ENCODE peak calls at places on chromosomes 6 and 20, in five cellular contexts. Z, X, Y, A and G are unnamed samples.

GRCh38 chr6:2773450-2773849 is 8.3 kb downstream of the WRNIP1 start:
- DNase-seq in A (no peak), Z (no peak), X (no peak), Y (no peak), G (no peak)

GRCh38 chr20:40689943-40690835 is 1.2 kb upstream of the MAFB start:
- DNase-seq in X (peak), Z (peak), A (peak), Y (no peak), G (peak)

GRCh38 chr6:31795616-31796298 is at the start of gene VARS1:
- DNase-seq in Y (peak), X (peak), Z (peak), A (peak), G (peak)

GRCh38 chr6:166351715-166352285 is 9.5 kb upstream of the SFT2D1 start:
- DNase-seq in Z (no peak), A (peak), Y (peak), X (peak), G (no peak)

GRCh38 chr6:28940294-28940858 is 16.6 kb upstream of the TRIM27 start:
- DNase-seq in X (peak), A (peak), Y (peak), Z (peak), G (peak)

GRCh38 chr6:26324295-26324727 is 40.7 kb upstream of the BTN3A2 start:
- DNase-seq in Y (no peak), X (no peak), A (peak), Z (no peak), G (no peak)

GRCh38 chr6:132246632-132247270 is 154.5 kb downstream of the MOXD1 start:
- DNase-seq in Y (no peak), Z (no peak), A (no peak), X (no peak), G (no peak)

GRCh38 chr20:35463455-35464300 is 8.3 kb downstream of the CEP250 start:
- DNase-seq in Z (peak), A (peak), Y (no peak), X (peak), G (peak)

GRCh38 chr20:17645010-17645409 is 37.0 kb downstream of the RRBP1 start:
- DNase-seq in X (no peak), Z (no peak), Y (no peak), A (no peak), G (no peak)

GRCh38 chr6:14665827-14666724 is 548.5 kb downstream of the CD83 start:
- DNase-seq in A (no peak), X (peak), Z (no peak), Y (no peak), G (no peak)

GRCh38 chr20:63747622-63748355 is 8.2 kb downstream of the SLC2A4RG start:
- DNase-seq in Z (peak), A (no peak), X (no peak), Y (no peak), G (no peak)

GRCh38 chr20:51634257-51634656 is 91.7 kb upstream of the NFATC2 start:
- DNase-seq in Z (no peak), X (no peak), Y (no peak), A (no peak), G (no peak)

DNA sequence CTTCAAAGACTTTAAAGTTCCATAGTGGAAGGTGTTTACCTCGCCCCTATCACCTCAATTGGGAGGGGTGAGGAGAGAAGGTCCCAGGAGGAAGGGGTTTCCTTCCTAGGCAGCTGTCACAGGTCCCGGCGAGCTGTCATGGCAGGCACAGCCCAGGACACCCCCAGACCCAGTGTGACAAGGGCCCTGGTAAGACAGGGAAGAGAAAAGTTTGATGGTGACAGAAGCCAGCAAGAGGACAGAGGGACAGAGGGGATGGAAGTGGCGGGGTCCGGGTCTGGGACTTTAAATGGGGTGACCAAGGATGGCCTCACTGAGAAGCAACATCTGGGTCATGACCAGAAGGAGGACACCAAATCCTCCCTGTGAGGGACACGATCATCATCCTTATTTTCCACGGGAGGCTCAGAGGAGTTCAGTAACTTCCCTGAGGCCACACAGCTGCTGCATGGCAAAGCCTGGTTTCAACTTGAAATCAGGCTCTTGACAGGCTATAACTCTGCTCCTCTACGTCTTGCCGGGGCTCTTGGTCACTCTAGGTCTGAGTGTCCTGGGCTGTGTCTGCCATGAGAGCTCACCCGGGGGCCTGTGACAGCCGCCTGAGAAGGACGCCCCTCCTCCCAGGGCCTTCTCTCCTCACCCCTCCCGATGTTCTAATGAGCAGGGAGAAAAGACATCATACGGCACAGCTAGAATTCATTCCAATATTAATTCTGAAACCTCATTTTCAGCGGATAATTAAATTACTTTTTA is 222.3 kb downstream of the PREX1 start:
- DNase-seq in Y (no peak), X (no peak), A (no peak), Z (no peak), G (no peak)
- TF ChIP-seq FOXM1 in Y (no peak), X (no peak), A (no peak), Z (no peak), G (no peak)

GRCh38 chr20:50368813-50369224 is 141.4 kb upstream of the PTPN1 start:
- DNase-seq in X (peak), Y (no peak), A (peak), Z (no peak), G (no peak)
- TF ChIP-seq FOXM1 in X (no peak), Y (no peak), A (no peak), Z (no peak), G (no peak)

DNA sequence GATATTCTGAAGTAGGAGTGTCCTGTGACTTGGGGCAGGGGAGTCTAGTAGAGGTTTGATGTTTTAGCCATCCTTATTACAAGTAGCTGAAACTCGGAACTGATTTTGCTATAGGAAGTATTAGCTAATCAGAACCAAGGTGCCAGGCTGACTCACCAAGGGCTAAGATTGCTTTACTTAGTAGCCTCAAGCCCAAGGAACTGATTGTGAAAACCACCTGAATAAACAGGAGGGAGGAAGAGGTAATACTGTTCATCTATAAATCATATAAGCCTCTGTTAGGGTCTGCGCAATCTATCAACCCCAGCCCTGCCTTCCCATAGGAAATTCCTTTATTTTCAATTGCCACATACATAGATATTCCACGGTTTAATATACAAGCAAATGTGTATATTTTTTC is 54.4 kb downstream of the GNAS start:
- DNase-seq in Z (no peak), Y (no peak), X (no peak), A (no peak), G (no peak)
- TF ChIP-seq FOXM1 in Z (no peak), Y (no peak), X (no peak), A (no peak), G (no peak)

GRCh38 chr6:16840725-16841124 is 79.5 kb upstream of the ATXN1 start:
- DNase-seq in Y (no peak), X (no peak), Z (no peak), A (no peak), G (no peak)

GRCh38 chr6:16841241-16841640 is 80.0 kb upstream of the ATXN1 start:
- DNase-seq in X (no peak), A (no peak), Y (no peak), Z (no peak), G (no peak)

GRCh38 chr6:16839780-16840179 is 78.5 kb upstream of the ATXN1 start:
- DNase-seq in Z (no peak), A (no peak), Y (no peak), X (no peak), G (no peak)

GRCh38 chr6:16837217-16837972 is 76.1 kb upstream of the ATXN1 start:
- DNase-seq in A (no peak), X (no peak), Z (no peak), Y (no peak), G (no peak)

GRCh38 chr6:16840291-16840690 is 79.0 kb upstream of the ATXN1 start:
- DNase-seq in X (no peak), Y (no peak), A (no peak), Z (no peak), G (no peak)
- TF ChIP-seq FOXM1 in X (no peak), Y (no peak), A (no peak), Z (no peak), G (no peak)

DNA sequence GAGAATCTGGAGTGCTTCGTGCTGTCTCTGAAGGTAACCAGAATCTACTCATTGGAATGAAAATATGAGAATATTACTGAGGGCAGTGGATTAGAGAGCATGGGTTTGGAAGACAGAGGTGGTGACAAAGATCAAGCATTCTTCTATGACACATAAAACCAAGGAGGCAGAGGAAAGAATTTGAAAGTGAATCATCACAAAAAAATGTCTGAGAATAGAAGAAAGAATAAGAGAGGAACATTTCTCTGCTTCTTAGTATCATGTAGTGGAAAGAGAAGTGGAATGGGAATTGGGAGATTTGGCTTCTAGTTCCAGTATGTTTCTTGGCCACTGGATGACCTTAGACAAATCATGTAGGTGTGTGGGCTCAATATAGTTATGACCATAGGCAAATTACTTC is 474.0 kb downstream of the TFAP2B start:
- DNase-seq in A (no peak), Z (no peak), Y (no peak), X (no peak), G (no peak)
- TF ChIP-seq FOXM1 in A (no peak), Z (no peak), Y (no peak), X (no peak), G (no peak)

GRCh38 chr6:91221072-91221471 is 634.2 kb upstream of the MAP3K7 start:
- DNase-seq in A (no peak), X (no peak), Y (no peak), Z (no peak), G (no peak)
- TF ChIP-seq FOXM1 in A (no peak), X (no peak), Y (no peak), Z (no peak), G (no peak)

GRCh38 chr6:110331816-110332215 is 26.3 kb downstream of the METTL24 start:
- DNase-seq in Y (no peak), X (no peak), Z (peak), A (no peak), G (peak)
- TF ChIP-seq FOXM1 in Y (no peak), X (no peak), Z (peak), A (no peak), G (no peak)

GRCh38 chr6:44176130-44176934 is 17.7 kb downstream of the CAPN11 start:
- DNase-seq in A (no peak), Y (no peak), Z (peak), X (no peak), G (no peak)

GRCh38 chr6:44179072-44179536 is 20.5 kb downstream of the CAPN11 start:
- DNase-seq in X (no peak), Y (no peak), A (peak), Z (no peak), G (no peak)

GRCh38 chr6:44178424-44179071 is 19.9 kb downstream of the CAPN11 start:
- DNase-seq in Z (no peak), A (no peak), Y (no peak), X (no peak), G (no peak)

GRCh38 chr6:44176935-44177509 is 18.4 kb downstream of the CAPN11 start:
- DNase-seq in Y (peak), X (no peak), A (no peak), Z (no peak), G (no peak)

GRCh38 chr6:44177691-44178423 is 19.2 kb downstream of the CAPN11 start:
- DNase-seq in Y (no peak), Z (no peak), X (no peak), A (no peak), G (no peak)
- TF ChIP-seq FOXM1 in Y (no peak), Z (no peak), X (no peak), A (no peak), G (no peak)

GRCh38 chr20:4593149-4593525 is 128.6 kb upstream of the PRND start:
- DNase-seq in X (no peak), A (no peak), Y (no peak), Z (no peak), G (no peak)

GRCh38 chr20:4597215-4597614 is 124.5 kb upstream of the PRND start:
- DNase-seq in X (no peak), Z (no peak), A (no peak), Y (no peak), G (no peak)

GRCh38 chr20:4591975-4592315 is 129.8 kb upstream of the PRND start:
- DNase-seq in X (no peak), Z (no peak), Y (no peak), A (no peak), G (no peak)

GRCh38 chr20:4592316-4593148 is 129.2 kb upstream of the PRND start:
- DNase-seq in Y (no peak), Z (peak), A (peak), X (peak), G (peak)
- TF ChIP-seq FOXM1 in Y (no peak), Z (no peak), A (no peak), X (no peak), G (no peak)

GRCh38 chr6:137949686-137950390 is 82.8 kb downstream of the TNFAIP3 start:
- DNase-seq in X (no peak), Y (no peak), Z (no peak), A (no peak), G (no peak)

GRCh38 chr6:137952247-137952646 is 85.2 kb downstream of the TNFAIP3 start:
- DNase-seq in Y (no peak), Z (no peak), A (no peak), X (no peak), G (no peak)

GRCh38 chr6:137951064-137951597 is 84.1 kb downstream of the TNFAIP3 start:
- DNase-seq in A (no peak), Z (no peak), Y (no peak), X (no peak), G (no peak)

GRCh38 chr6:137954253-137954652 is 87.2 kb downstream of the TNFAIP3 start:
- DNase-seq in X (peak), A (no peak), Z (no peak), Y (no peak), G (no peak)

GRCh38 chr6:137950581-137950980 is 83.5 kb downstream of the TNFAIP3 start:
- DNase-seq in Z (no peak), X (no peak), A (no peak), Y (no peak), G (no peak)
- TF ChIP-seq FOXM1 in Z (no peak), X (no peak), A (no peak), Y (no peak), G (no peak)